ENCODE peak calls at places on chromosome 6, in seven cellular contexts. R is adrenal gland, B is left ventricle myocardium inferior, K is HCT116, L is lower lobe of right lung, F is PC-3, P is pancreas. N is an unnamed sample. For H3K36me3, the result is how much of the 10 kb centered on the place peaks cover.

GRCh38 chr6:30483677-30484279 is 5.5 kb upstream of the HLA-E start:
- DNase-seq in R (no peak), B (no peak), K (peak), L (no peak), F (peak), P (no peak), N (no peak)

GRCh38 chr6:53679446-53679933 is 13.9 kb upstream of the KLHL31 start:
- DNase-seq in R (no peak), B (no peak), K (peak), L (no peak), F (peak), P (no peak), N (peak)

GRCh38 chr6:88730602-88731001 is 232.8 kb downstream of the RNGTT start:
- DNase-seq in R (no peak), B (no peak), K (no peak), L (no peak), F (peak), P (no peak), N (peak)

GRCh38 chr6:125868252-125868651 is 77.5 kb downstream of the NCOA7 start:
- DNase-seq in R (no peak), B (no peak), K (no peak), L (no peak), F (peak), P (no peak), N (no peak)

GRCh38 chr6:47044418-47044817 is 2.3 kb upstream of the ADGRF1 start:
- DNase-seq in R (no peak), B (no peak), K (peak), L (no peak), F (peak), P (no peak), N (peak)

GRCh38 chr6:7062445-7063162 is 45.2 kb upstream of the RREB1 start:
- DNase-seq in R (no peak), B (no peak), K (no peak), L (peak), F (no peak), P (no peak), N (no peak)

GRCh38 chr6:151842816-151843215 is 35.3 kb downstream of the ESR1 start:
- DNase-seq in R (no peak), B (no peak), K (no peak), L (no peak), F (no peak), P (no peak), N (no peak)

GRCh38 chr6:7671581-7671980 is 54.3 kb upstream of the BMP6 start:
- DNase-seq in R (no peak), B (no peak), K (no peak), L (no peak), F (no peak), P (no peak), N (no peak)

GRCh38 chr6:122838060-122838780 is 49.2 kb downstream of the SMPDL3A start:
- DNase-seq in R (no peak), B (no peak), K (no peak), L (no peak), F (peak), P (no peak), N (no peak)

GRCh38 chr6:119255492-119255891 is 94.1 kb downstream of the MAN1A1 start:
- DNase-seq in R (no peak), B (no peak), K (peak), L (no peak), F (no peak), P (no peak), N (no peak)

GRCh38 chr6:34414999-34415858 is 10.6 kb downstream of the RPS10 start:
- DNase-seq in R (peak), B (no peak), K (peak), L (no peak), F (peak), P (no peak), N (no peak)

GRCh38 chr6:11700118-11700718 is 78.4 kb downstream of the ADTRP start:
- DNase-seq in R (no peak), B (no peak), K (peak), L (no peak), F (peak), P (no peak), N (no peak)

GRCh38 chr6:88374556-88374955 is 208.4 kb upstream of the CNR1 start:
- DNase-seq in R (no peak), B (no peak), K (no peak), L (no peak), F (no peak), P (no peak), N (no peak)

GRCh38 chr6:83153958-83154357 is 39.1 kb downstream of the PGM3 start:
- DNase-seq in R (no peak), B (no peak), K (no peak), L (no peak), F (no peak), P (no peak), N (no peak)

GRCh38 chr6:143223895-143224294 is 163.2 kb downstream of the AIG1 start:
- DNase-seq in R (peak), B (peak), K (no peak), L (no peak), F (no peak), P (peak), N (no peak)

GRCh38 chr6:114863610-114864009 is 520.8 kb upstream of the HS3ST5 start:
- DNase-seq in R (no peak), B (no peak), K (no peak), L (no peak), F (no peak), P (no peak), N (no peak)

GRCh38 chr6:43096451-43097097 is 20.5 kb downstream of the PTK7 start:
- DNase-seq in R (peak), B (no peak), K (no peak), L (peak), F (peak), P (no peak), N (peak)

GRCh38 chr6:169172435-169172834 is 81.2 kb downstream of the THBS2 start:
- DNase-seq in R (peak), B (no peak), K (peak), L (no peak), F (peak), P (no peak), N (peak)

GRCh38 chr6:9484091-9484490 is 930.8 kb downstream of the TFAP2A start:
- DNase-seq in R (no peak), B (no peak), K (no peak), L (no peak), F (no peak), P (no peak), N (no peak)

GRCh38 chr6:25277401-25277800 is 1.8 kb upstream of the CARMIL1 start:
- DNase-seq in R (no peak), B (no peak), K (no peak), L (no peak), F (no peak), P (no peak), N (no peak)
- H3K4me3 ChIP-seq in R (no peak), B (no peak), K (no peak), L (no peak), F (no peak), P (no peak), N (no peak)

DNA sequence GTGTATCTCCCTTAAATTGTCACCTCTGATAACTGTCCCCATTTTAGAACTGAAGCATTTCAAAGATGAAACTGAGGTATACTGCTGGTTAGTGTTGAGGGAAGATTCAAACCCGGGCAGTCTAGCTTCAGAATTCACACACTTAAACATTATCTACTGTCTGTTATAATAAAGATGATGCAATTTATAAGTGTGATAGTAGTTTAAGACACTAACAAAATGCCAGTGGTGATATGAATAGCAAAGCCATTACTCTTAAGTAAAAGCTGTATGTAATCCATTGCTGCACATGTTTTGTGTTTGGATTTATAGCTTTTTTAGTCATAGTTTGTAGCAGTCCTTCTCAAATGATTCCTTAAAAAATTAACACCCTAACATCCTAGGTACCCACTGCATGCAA is 19.8 kb downstream of the USP45 start:
- DNase-seq in R (no peak), B (no peak), K (no peak), L (no peak), F (no peak), P (no peak), N (no peak)
- H3K36me3 ChIP-seq in R (under half), B (under half), K (under half), L (under half), F (under half), P (under half), N (under half)

DNA sequence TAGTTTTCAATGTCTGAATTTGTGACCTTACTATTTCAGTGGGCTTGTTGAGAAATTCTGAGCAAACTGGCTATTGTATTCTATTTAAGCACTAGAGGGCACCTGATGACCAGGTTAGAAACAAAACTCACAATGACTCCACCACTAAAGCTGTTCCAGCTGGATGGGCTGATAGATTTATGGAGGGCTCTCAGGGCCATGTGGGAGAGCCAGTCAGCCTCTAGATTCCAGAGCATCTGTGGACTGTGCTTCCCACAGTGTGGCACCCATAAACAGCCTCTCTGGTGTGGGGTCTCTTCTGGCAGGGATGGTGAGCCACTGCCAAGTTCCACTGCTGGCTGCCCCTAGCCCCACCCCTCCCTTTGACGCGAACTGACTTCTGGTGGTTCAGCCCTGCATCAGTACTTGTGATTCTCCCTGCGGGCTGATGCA is 29.2 kb downstream of the C6orf58 start:
- DNase-seq in R (no peak), B (no peak), K (peak), L (no peak), F (peak), P (no peak), N (peak)
- TF ChIP-seq CTCF in R (no peak), B (peak), K (peak), L (no peak), F (peak), P (no peak), N (peak)

GRCh38 chr6:136764522-136764993 is 27.7 kb downstream of the MAP3K5 start:
- DNase-seq in R (no peak), B (no peak), K (no peak), L (no peak), F (no peak), P (no peak), N (no peak)
- H3K4me3 ChIP-seq in R (no peak), B (no peak), K (no peak), L (no peak), F (no peak), P (no peak), N (no peak)

GRCh38 chr6:93701526-93701925 is 282.2 kb upstream of the EPHA7 start:
- DNase-seq in R (no peak), B (no peak), K (no peak), L (no peak), F (peak), P (no peak), N (no peak)
- H3K36me3 ChIP-seq in R (under half), B (under half), K (under half), L (under half), F (under half), P (under half), N (under half)

GRCh38 chr6:90179190-90180169 is 117.2 kb downstream of the BACH2 start:
- DNase-seq in R (no peak), B (no peak), K (no peak), L (no peak), F (peak), P (no peak), N (no peak)
- TF ChIP-seq CTCF in R (peak), B (peak), K (peak), L (peak), F (peak), P (peak), N (peak)

GRCh38 chr6:208973-209372 is 83.3 kb upstream of the DUSP22 start:
- DNase-seq in R (no peak), B (no peak), K (no peak), L (no peak), F (no peak), P (no peak), N (no peak)

GRCh38 chr6:209432-210103 is 82.7 kb upstream of the DUSP22 start:
- DNase-seq in R (no peak), B (no peak), K (no peak), L (no peak), F (no peak), P (no peak), N (no peak)

GRCh38 chr6:210778-211177 is 81.5 kb upstream of the DUSP22 start:
- DNase-seq in R (no peak), B (no peak), K (no peak), L (no peak), F (no peak), P (no peak), N (no peak)

GRCh38 chr6:208379-208778 is 83.9 kb upstream of the DUSP22 start:
- DNase-seq in R (no peak), B (no peak), K (no peak), L (no peak), F (no peak), P (no peak), N (no peak)

DNA sequence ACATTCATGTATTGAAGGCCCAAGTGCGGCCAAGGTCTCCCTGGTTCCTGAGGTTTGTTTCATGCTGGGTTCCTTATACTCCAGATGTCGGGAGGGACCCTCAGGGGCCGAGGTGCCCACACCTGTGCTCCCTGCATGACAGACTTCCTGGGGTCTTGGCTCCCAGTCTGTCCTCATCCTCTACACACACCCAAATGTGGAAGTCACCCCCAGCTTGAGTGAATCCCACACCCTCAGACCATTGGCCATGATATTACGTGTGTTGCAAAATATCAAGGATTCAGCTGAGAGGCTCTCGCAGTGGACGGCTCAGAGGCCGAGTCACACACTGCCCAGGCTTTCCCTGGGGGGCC is 82.2 kb upstream of the DUSP22 start:
- DNase-seq in R (no peak), B (no peak), K (no peak), L (no peak), F (no peak), P (no peak), N (no peak)
- H3K4me3 ChIP-seq in R (no peak), B (no peak), K (no peak), L (no peak), F (no peak), P (no peak), N (no peak)

GRCh38 chr6:41914869-41915268 is 6.1 kb downstream of the MED20 start:
- DNase-seq in R (no peak), B (no peak), K (no peak), L (no peak), F (no peak), P (no peak), N (no peak)

GRCh38 chr6:41914343-41914742 is 6.6 kb downstream of the MED20 start:
- DNase-seq in R (no peak), B (no peak), K (no peak), L (no peak), F (no peak), P (no peak), N (no peak)

DNA sequence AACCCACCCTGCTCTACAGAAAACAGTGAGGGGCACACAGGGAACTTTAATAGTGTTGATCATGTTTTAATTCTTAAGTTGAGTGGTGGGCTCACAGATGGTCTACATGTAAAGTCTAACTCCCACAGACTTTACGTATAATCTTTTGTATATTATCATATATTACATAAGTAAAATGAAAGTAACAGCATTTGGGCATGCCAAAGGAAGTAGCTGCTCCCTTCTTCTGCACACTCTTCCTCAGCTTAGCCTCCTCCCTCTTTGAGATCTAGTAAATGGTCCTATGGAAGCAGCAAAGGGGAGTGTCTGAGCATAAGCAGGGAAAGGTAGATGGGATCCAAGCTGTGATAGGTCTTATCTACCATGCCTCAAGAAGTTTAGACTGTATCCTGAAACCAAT is 11.2 kb downstream of the MED20 start:
- DNase-seq in R (no peak), B (no peak), K (no peak), L (no peak), F (no peak), P (no peak), N (no peak)
- H3K36me3 ChIP-seq in R (half or more), B (half or more), K (under half), L (half or more), F (under half), P (under half), N (under half)

GRCh38 chr6:33000053-33000452 is 9.3 kb downstream of the HLA-DOA start:
- DNase-seq in R (no peak), B (no peak), K (peak), L (no peak), F (peak), P (no peak), N (no peak)
- TF ChIP-seq CTCF in R (no peak), B (peak), K (peak), L (no peak), F (peak), P (no peak), N (peak)

N was measured in kidney epithelial cell.